ENCODE peak calls at places on chromosome 6, in four cellular contexts. R is mucosa of gallbladder; A is CD8-positive, alpha-beta T cell; J is progenitor cell of endocrine pancreas. S is an unnamed sample.

GRCh38 chr6:154821638-154822037 is 88.4 kb downstream of the SCAF8 start:
- DNase-seq in R (no peak), A (no peak), J (no peak), S (no peak)

GRCh38 chr6:108174371-108175175 is 8.8 kb downstream of the NR2E1 start:
- DNase-seq in R (peak; percentile 36), A (no peak), J (peak; percentile 58), S (peak; percentile 13)

GRCh38 chr6:46521464-46521971 is 30.3 kb upstream of the RCAN2 start:
- DNase-seq in R (no peak), A (no peak), J (no peak), S (no peak)

GRCh38 chr6:4973972-4974885 is 29.6 kb downstream of the RPP40 start:
- DNase-seq in R (peak; percentile 19), A (no peak), J (no peak), S (no peak)

GRCh38 chr6:112839525-112839961 is 492.4 kb downstream of the RFPL4B start:
- DNase-seq in R (no peak), A (no peak), J (no peak), S (no peak)

GRCh38 chr6:134002821-134003220 is 49.6 kb downstream of the SLC2A12 start:
- DNase-seq in R (no peak), A (no peak), J (no peak), S (no peak)

GRCh38 chr6:111080713-111081112 is 6.6 kb upstream of the SLC16A10 start:
- DNase-seq in R (no peak), A (no peak), J (no peak), S (no peak)

GRCh38 chr6:146881228-146882181 is 282.7 kb downstream of the ADGB start:
- DNase-seq in R (no peak), A (no peak), J (no peak), S (no peak)

GRCh38 chr6:89637960-89638319 is 607 bp downstream of the LYRM2 start:
- DNase-seq in R (no peak), A (no peak), J (no peak), S (no peak)

GRCh38 chr6:100880149-100880900 is 804 bp downstream of the ASCC3 start:
- DNase-seq in R (no peak), A (no peak), J (no peak), S (no peak)

GRCh38 chr6:34664270-34664971 is 32.1 kb downstream of the ILRUN start:
- DNase-seq in R (no peak), A (no peak), J (no peak), S (no peak)

S was measured in immature natural killer cell.